ENCODE peak calls at places on chromosomes 7 and 10, in five cellular contexts. L, X, B, W and K are unnamed samples.
A peak's percentile ranks its signal among the peaks of the same experiment; 100 is the strongest.

GRCh38 chr10:127198307-127198706 is 1.9 kb upstream of the INSYN2A start:
- DNase-seq in L (no peak), X (no peak), B (no peak), W (no peak), K (no peak)

GRCh38 chr7:29883462-29884398 is 77.4 kb downstream of the WIPF3 start:
- DNase-seq in L (no peak), X (no peak), B (no peak), W (peak; percentile 50), K (no peak)

GRCh38 chr7:148116195-148116594 is 474.4 kb upstream of the C7orf33 start:
- DNase-seq in L (no peak), X (no peak), B (no peak), W (no peak), K (no peak)

GRCh38 chr10:71094712-71095390 is 117.5 kb upstream of the UNC5B start:
- DNase-seq in L (no peak), X (no peak), B (no peak), W (peak; percentile 4), K (no peak)

GRCh38 chr7:2687338-2687869 is 598 bp upstream of the AMZ1 start:
- DNase-seq in L (no peak), X (no peak), B (no peak), W (no peak), K (no peak)

GRCh38 chr10:61284222-61284890 is 168.8 kb downstream of the TMEM26 start:
- DNase-seq in L (no peak), X (no peak), B (no peak), W (peak; percentile 98), K (no peak)

GRCh38 chr7:92769844-92770243 is 66.5 kb downstream of the CDK6 start:
- DNase-seq in L (no peak), X (no peak), B (no peak), W (no peak), K (no peak)

GRCh38 chr7:72308986-72309385 is 103.2 kb downstream of the CALN1 start:
- DNase-seq in L (no peak), X (no peak), B (no peak), W (no peak), K (no peak)

GRCh38 chr10:33009244-33010131 is 51.5 kb upstream of the ITGB1 start:
- DNase-seq in L (no peak), X (no peak), B (no peak), W (no peak), K (no peak)

GRCh38 chr10:117860135-117860534 is 186.6 kb downstream of the RAB11FIP2 start:
- DNase-seq in L (no peak), X (no peak), B (no peak), W (peak; percentile 47), K (no peak)

GRCh38 chr10:117865945-117866344 is 180.8 kb downstream of the RAB11FIP2 start:
- DNase-seq in L (no peak), X (no peak), B (no peak), W (no peak), K (no peak)

GRCh38 chr10:117860823-117861222 is 185.9 kb downstream of the RAB11FIP2 start:
- DNase-seq in L (no peak), X (no peak), B (no peak), W (peak; percentile 46), K (no peak)
- H3K4me1 ChIP-seq in L (peaks cover 4% of the 10 kb centered on the region), X (no peaks in the 10 kb centered on the region), B (no peaks in the 10 kb centered on the region), W (peaks cover 8% of the 10 kb centered on the region), K (no peaks in the 10 kb centered on the region)

DNA sequence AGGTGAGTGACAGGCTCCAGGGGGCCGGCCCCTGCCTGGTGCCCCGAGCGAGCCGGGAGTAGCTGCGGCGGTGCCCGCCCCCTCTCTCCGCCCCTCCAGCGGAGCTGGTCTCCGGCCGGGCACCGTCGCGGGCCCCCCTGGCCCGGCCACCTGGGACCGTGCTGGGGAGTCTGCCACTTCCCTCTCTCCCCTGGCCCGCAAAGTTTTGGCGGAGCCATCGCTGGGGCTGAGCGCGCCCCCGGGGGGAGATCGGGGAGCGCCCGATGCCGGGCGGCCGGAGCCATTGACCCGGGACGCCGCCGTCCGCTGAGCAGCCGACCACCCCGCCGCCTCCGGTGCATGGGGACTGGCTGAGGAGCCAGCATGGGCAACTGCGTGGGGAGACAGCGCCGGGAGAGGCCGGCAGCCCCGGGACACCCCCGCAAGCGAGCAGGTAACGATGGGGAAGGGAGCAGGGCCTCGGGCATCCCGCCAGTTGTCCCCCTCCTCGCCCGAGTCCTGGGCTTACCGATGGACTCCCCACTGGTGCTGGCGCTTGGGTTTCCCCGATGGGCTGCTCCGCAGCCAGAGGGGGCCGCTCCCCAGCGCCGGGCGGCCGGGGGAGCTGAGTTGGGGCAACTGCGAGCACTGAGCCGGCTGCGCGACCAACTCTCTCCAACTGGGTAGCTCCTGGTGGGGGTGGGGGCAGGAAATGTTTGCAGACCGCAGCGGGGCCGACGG is at the start of gene UBTD1:
- DNase-seq in L (peak; percentile 85), X (peak; percentile 78), B (no peak), W (no peak), K (peak; percentile 46)
- H3K4me1 ChIP-seq in L (peaks cover 56% of the 10 kb centered on the region), X (peaks cover 62% of the 10 kb centered on the region), B (peaks cover 4% of the 10 kb centered on the region), W (peaks cover 19% of the 10 kb centered on the region), K (peaks cover 51% of the 10 kb centered on the region)

DNA sequence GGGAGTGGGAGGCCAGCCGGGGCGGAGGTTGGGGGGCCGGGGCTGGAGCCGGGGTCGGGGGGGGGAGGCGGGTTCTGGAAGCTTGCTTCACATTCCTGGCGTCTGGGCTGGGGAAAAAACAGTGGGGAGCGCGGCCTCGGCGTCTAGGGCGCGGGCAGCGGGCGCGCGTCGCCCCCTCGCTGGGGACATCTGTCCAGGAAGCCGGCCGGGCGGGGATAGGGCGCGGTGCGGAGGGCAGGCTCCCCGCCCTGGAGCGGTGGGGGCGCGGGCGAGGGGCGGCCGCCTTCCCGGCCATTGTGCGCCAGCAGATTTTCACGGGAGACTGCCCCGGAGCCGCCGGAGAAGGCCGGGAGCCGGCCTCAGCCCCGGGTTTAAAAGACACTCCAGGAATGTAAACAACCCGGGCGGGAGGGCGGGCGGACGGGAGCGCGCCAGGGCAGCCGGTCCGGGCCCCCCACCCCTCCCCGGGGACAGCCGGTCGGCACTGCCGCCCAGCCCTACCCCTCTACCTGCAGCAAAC is 1.4 kb downstream of the ZMIZ1 start:
- DNase-seq in L (no peak), X (peak; percentile 79), B (peak; percentile 81), W (peak; percentile 63), K (no peak)
- H3K4me1 ChIP-seq in L (peaks cover 63% of the 10 kb centered on the region), X (peaks cover 43% of the 10 kb centered on the region), B (peaks cover 11% of the 10 kb centered on the region), W (peaks cover 44% of the 10 kb centered on the region), K (peaks cover 40% of the 10 kb centered on the region)

DNA sequence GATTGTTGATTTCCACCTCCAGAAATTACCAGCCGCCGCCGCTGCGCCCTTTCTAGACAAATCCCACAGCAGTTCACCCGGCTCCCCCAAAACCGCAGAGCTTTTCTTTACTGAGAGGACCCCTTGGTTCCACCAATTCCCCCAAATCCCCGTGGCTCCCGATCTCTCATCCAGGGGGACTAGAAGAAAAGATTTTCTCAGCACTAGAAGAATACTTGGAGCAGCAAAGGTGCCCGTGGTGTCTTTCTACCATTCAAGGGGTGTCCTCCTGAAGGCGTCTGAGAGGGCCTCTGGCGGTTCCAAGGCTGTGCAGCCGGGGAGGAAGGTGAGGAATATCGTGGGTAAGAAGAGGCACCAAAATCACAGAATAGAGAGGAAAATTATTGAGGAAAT is 13.5 kb upstream of the HOXA2 start:
- DNase-seq in L (no peak), X (no peak), B (no peak), W (no peak), K (no peak)
- H3K4me1 ChIP-seq in L (peaks cover 32% of the 10 kb centered on the region), X (peaks cover 34% of the 10 kb centered on the region), B (no peaks in the 10 kb centered on the region), W (peaks cover 40% of the 10 kb centered on the region), K (peaks cover 38% of the 10 kb centered on the region)

DNA sequence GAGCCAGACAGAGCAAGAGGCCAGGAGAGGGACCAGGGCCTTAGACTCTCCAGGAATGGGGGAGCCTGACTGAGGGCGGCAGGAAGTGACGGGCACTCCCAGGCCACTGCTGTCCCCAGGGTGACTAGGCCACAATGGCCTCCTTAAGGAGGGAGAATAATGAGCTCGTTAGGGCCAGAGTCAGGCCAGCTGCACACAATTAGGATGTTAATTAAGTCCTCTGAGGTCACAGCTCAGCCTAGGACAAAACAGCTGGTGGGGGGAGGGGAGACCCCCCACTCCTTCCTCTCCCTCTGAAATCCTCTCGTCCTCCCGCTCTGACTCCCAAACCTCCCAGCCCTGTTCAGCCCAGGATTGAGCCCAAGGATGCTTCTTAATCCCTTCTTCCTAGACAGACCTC is 143.0 kb downstream of the NEURL1 start:
- DNase-seq in L (no peak), X (no peak), B (no peak), W (no peak), K (no peak)
- H3K4me1 ChIP-seq in L (peaks cover 56% of the 10 kb centered on the region), X (peaks cover 64% of the 10 kb centered on the region), B (no peaks in the 10 kb centered on the region), W (no peaks in the 10 kb centered on the region), K (peaks cover 58% of the 10 kb centered on the region)